ENCODE peak calls at places on chromosomes 2 and 18, in six cellular contexts. Z, Y, Q, X, K and W are unnamed samples.
A peak's percentile ranks its signal among the peaks of the same experiment; 100 is the strongest.

GRCh38 chr2:100919316-100919715 is 82.8 kb upstream of the RPL31 start:
- DNase-seq in Z (no peak), Y (no peak), Q (no peak), X (no peak), K (no peak), W (no peak)

GRCh38 chr2:35080231-35080905 is 1275.2 kb upstream of the CRIM1 start:
- DNase-seq in Z (no peak), Y (no peak), Q (no peak), X (peak; percentile 0), K (no peak), W (no peak)

GRCh38 chr2:211085056-211085680 is 528.8 kb downstream of the CPS1 start:
- DNase-seq in Z (no peak), Y (peak; percentile 3), Q (no peak), X (peak; percentile 47), K (no peak), W (no peak)

GRCh38 chr2:12341919-12342318 is 374.8 kb upstream of the TRIB2 start:
- DNase-seq in Z (peak; percentile 44), Y (no peak), Q (no peak), X (no peak), K (no peak), W (no peak)

GRCh38 chr2:110748489-110748867 is 16.1 kb downstream of the ACOXL start:
- DNase-seq in Z (peak; percentile 60), Y (peak; percentile 51), Q (no peak), X (no peak), K (no peak), W (no peak)

GRCh38 chr18:58533771-58534170 is 95.1 kb downstream of the ALPK2 start:
- DNase-seq in Z (no peak), Y (no peak), Q (no peak), X (no peak), K (no peak), W (no peak)

GRCh38 chr2:143513081-143513480 is 383.9 kb downstream of the ARHGAP15 start:
- DNase-seq in Z (no peak), Y (no peak), Q (no peak), X (peak; percentile 76), K (no peak), W (no peak)

GRCh38 chr2:216348909-216349308 is 23.4 kb downstream of the MARCHF4 start:
- DNase-seq in Z (no peak), Y (no peak), Q (no peak), X (peak; percentile 91), K (no peak), W (no peak)

GRCh38 chr18:57748770-57749603 is 54.1 kb downstream of the ATP8B1 start:
- DNase-seq in Z (no peak), Y (no peak), Q (peak; percentile 44), X (peak; percentile 70), K (no peak), W (no peak)

GRCh38 chr18:32550958-32551357 is 80.3 kb upstream of the GAREM1 start:
- DNase-seq in Z (no peak), Y (no peak), Q (no peak), X (no peak), K (no peak), W (no peak)

GRCh38 chr18:22185723-22186386 is 16.5 kb downstream of the GATA6 start:
- DNase-seq in Z (no peak), Y (no peak), Q (no peak), X (no peak), K (no peak), W (peak; percentile 24)

GRCh38 chr2:20141056-20141762 is 83.7 kb downstream of the SDC1 start:
- DNase-seq in Z (peak; percentile 43), Y (no peak), Q (no peak), X (peak; percentile 98), K (peak; percentile 41), W (peak; percentile 77)

GRCh38 chr2:147989809-147990403 is 30.6 kb downstream of the ORC4 start:
- DNase-seq in Z (no peak), Y (peak; percentile 58), Q (no peak), X (peak; percentile 78), K (no peak), W (no peak)

GRCh38 chr2:43077876-43078275 is 148.5 kb downstream of the ZFP36L2 start:
- DNase-seq in Z (no peak), Y (no peak), Q (no peak), X (no peak), K (no peak), W (no peak)

GRCh38 chr2:43080626-43081025 is 145.8 kb downstream of the ZFP36L2 start:
- DNase-seq in Z (no peak), Y (no peak), Q (no peak), X (no peak), K (no peak), W (no peak)

GRCh38 chr2:43078301-43078700 is 148.1 kb downstream of the ZFP36L2 start:
- DNase-seq in Z (no peak), Y (no peak), Q (no peak), X (no peak), K (no peak), W (no peak)

GRCh38 chr2:43081131-43081745 is 145.2 kb downstream of the ZFP36L2 start:
- DNase-seq in Z (no peak), Y (no peak), Q (no peak), X (no peak), K (no peak), W (no peak)

DNA sequence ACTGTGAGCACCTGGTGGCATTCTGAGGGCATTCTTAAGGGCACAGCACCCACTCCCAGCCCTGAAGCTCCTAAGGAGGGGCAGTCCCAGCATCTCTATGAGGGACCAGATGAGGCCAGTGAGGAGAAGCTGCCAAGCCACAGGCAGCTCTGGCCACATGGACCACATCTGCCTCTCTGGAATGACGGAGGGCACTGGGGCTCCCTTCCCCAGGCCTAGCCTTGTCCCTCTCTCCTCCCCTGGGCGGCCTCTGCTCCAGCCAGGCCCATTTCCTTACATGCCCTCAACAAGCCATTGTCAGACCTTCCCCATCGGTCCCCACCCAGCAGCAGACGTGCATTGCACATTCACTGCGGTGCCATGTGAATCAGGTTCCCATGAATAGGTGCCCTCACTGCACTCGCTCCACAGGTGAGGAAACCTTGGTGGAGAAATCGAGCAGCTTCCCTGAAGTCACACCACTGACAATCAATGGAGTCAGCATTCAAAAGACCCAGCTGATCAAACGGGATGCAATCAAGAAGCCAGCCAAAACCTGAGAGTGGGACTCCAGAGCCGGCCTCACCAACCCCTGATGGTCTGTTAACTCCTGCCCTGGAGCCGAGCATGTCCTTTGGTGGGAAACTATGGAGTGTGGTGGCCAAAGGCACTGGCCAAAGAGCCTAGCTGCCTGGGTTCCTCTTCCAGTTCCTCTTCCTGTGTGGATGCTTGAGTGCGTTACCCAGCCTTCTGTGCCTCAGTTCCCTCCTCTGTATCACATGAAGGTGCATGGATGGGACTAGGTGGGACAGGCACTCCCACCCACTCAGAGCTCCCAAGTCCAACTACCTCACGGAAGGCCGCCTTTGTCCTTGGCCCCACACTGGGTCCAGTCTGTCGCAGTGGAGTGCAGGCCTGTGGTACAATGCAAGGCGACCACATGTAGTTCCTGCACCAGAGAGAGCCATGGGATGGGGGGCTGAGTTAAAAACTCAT is 147.3 kb downstream of the ZFP36L2 start:
- DNase-seq in Z (no peak), Y (no peak), Q (no peak), X (peak; percentile 63), K (no peak), W (no peak)
- H3K4me1 ChIP-seq in Z (peaks cover 51% of the 10 kb centered on the region), Y (no peaks in the 10 kb centered on the region), Q (peaks cover 21% of the 10 kb centered on the region), X (peaks cover 66% of the 10 kb centered on the region), K (peaks cover 42% of the 10 kb centered on the region), W (peaks cover 4% of the 10 kb centered on the region)

DNA sequence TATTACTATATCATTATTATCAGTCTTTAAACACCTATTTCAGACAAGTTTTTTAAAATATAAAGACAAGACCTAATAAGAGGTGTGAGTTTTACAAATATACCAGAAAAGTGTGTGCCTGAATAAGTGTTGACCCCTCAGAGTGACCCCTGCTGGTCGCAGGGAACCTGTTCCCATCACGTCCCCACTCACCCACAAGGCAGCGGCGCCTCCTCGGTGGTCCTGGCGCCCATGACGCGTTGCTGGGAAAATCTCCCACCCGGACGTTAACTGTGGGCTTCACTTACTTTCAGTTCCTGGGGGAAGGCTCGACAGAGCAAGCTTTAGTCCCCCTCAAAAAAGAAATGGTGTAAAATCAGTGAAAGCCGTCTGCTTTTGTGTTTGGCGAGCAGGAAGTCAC is 93.5 kb downstream of the TMEM18 start:
- DNase-seq in Z (no peak), Y (no peak), Q (no peak), X (no peak), K (no peak), W (no peak)
- H3K9me3 ChIP-seq in Z (no peaks in the 10 kb centered on the region), Y (no peaks in the 10 kb centered on the region), Q (no peaks in the 10 kb centered on the region), X (no peaks in the 10 kb centered on the region), K (no peaks in the 10 kb centered on the region), W (no peaks in the 10 kb centered on the region)

GRCh38 chr2:175698076-175698475 is 304.0 kb downstream of the LNPK start:
- DNase-seq in Z (no peak), Y (no peak), Q (no peak), X (no peak), K (no peak), W (no peak)
- H3K27me3 ChIP-seq in Z (peaks cover 17% of the 10 kb centered on the region), Y (no peaks in the 10 kb centered on the region), Q (peaks cover 4% of the 10 kb centered on the region), X (no peaks in the 10 kb centered on the region), K (peaks cover 4% of the 10 kb centered on the region), W (no peaks in the 10 kb centered on the region)

GRCh38 chr18:76823166-76823539 is 796 bp downstream of the ZNF236 start:
- DNase-seq in Z (peak; percentile 20), Y (no peak), Q (no peak), X (no peak), K (no peak), W (no peak)
- H3K4me1 ChIP-seq in Z (peaks cover 21% of the 10 kb centered on the region), Y (peaks cover 50% of the 10 kb centered on the region), Q (peaks cover 19% of the 10 kb centered on the region), X (peaks cover 11% of the 10 kb centered on the region), K (peaks cover 14% of the 10 kb centered on the region), W (peaks cover 4% of the 10 kb centered on the region)

GRCh38 chr18:79423211-79424007 is 27.7 kb downstream of the NFATC1 start:
- DNase-seq in Z (no peak), Y (no peak), Q (no peak), X (no peak), K (no peak), W (no peak)
- H3K9me3 ChIP-seq in Z (no peaks in the 10 kb centered on the region), Y (no peaks in the 10 kb centered on the region), Q (no peaks in the 10 kb centered on the region), X (no peaks in the 10 kb centered on the region), K (no peaks in the 10 kb centered on the region), W (no peaks in the 10 kb centered on the region)

GRCh38 chr18:25044694-25045093 is 307.3 kb downstream of the ZNF521 start:
- DNase-seq in Z (no peak), Y (no peak), Q (no peak), X (no peak), K (no peak), W (no peak)
- H3K27me3 ChIP-seq in Z (no peaks in the 10 kb centered on the region), Y (no peaks in the 10 kb centered on the region), Q (no peaks in the 10 kb centered on the region), X (peaks cover 7% of the 10 kb centered on the region), K (no peaks in the 10 kb centered on the region), W (no peaks in the 10 kb centered on the region)